ENCODE peak calls at places on chromosomes 4 and X, in four cellular contexts. J is GM20000, L is M059J, H is GM12892. C is an unnamed sample.

GRCh38 chr4:7699040-7699439 is 240.6 kb downstream of the AFAP1 start:
- DNase-seq in L (peak; percentile 79), J (no peak), H (no peak), C (no peak)

GRCh38 chr4:139576219-139576618 is 20.2 kb upstream of the SETD7 start:
- DNase-seq in L (no peak), H (no peak), J (no peak), C (no peak)

GRCh38 chr4:79445371-79445781 is 37.3 kb upstream of the GK2 start:
- DNase-seq in H (no peak), L (no peak), J (no peak), C (no peak)

GRCh38 chrX:101659601-101660063 is at the start of gene ARMCX2:
- DNase-seq in L (peak; percentile 53), J (peak; percentile 66), H (no peak), C (no peak)

GRCh38 chr4:169604131-169604900 is 8.1 kb downstream of the NEK1 start:
- DNase-seq in L (peak; percentile 77), H (no peak), J (no peak), C (no peak)

GRCh38 chr4:141849778-141850177 is 213.4 kb downstream of the IL15 start:
- DNase-seq in L (no peak), H (no peak), J (no peak), C (no peak)

GRCh38 chr4:140611854-140612253 is 43.1 kb upstream of the UCP1 start:
- DNase-seq in L (no peak), J (no peak), H (no peak), C (no peak)

GRCh38 chrX:130055899-130056298 is 54.4 kb downstream of the ELF4 start:
- DNase-seq in J (no peak), L (no peak), H (no peak), C (no peak)

GRCh38 chrX:63503541-63503940 is 152.4 kb upstream of the SPIN4 start:
- DNase-seq in L (peak; percentile 58), H (no peak), J (no peak), C (no peak)

GRCh38 chrX:111244238-111244750 is 26.0 kb downstream of the CAPN6 start:
- DNase-seq in L (peak; percentile 8), J (peak; percentile 3), H (no peak), C (no peak)